ENCODE peak calls at places on chromosomes 7 and 10, in eight cellular contexts. M is GM23338; I is AG10803; G is IMR-90; R is cardiac muscle cell; Y is kidney; T is CD4-positive, alpha-beta memory T cell; C is PC-3. L is an unnamed sample.

GRCh38 chr10:119289227-119289925 is 82.0 kb downstream of the GRK5 start:
- DNase-seq in M (no peak), I (no peak), G (no peak), R (no peak), Y (no peak), T (no peak), C (no peak), L (no peak)

GRCh38 chr10:112666070-112666469 is 219.1 kb downstream of the VTI1A start:
- DNase-seq in M (no peak), I (peak), G (no peak), R (no peak), Y (no peak), T (no peak), C (no peak), L (no peak)

GRCh38 chr7:20164420-20165145 is 52.6 kb downstream of the MACC1 start:
- DNase-seq in M (no peak), I (peak), G (no peak), R (peak), Y (no peak), T (no peak), C (no peak), L (no peak)

GRCh38 chr7:78742694-78743093 is 710.8 kb downstream of the MAGI2 start:
- DNase-seq in M (no peak), I (no peak), G (no peak), R (no peak), Y (no peak), T (no peak), C (no peak), L (no peak)

GRCh38 chr10:7484456-7485266 is 73.8 kb upstream of the SFMBT2 start:
- DNase-seq in M (peak), I (no peak), G (no peak), R (no peak), Y (no peak), T (peak), C (no peak), L (no peak)

GRCh38 chr10:79270471-79271246 is 76.6 kb upstream of the PPIF start:
- DNase-seq in M (no peak), I (peak), G (no peak), R (no peak), Y (no peak), T (no peak), C (no peak), L (peak)

GRCh38 chr7:54245046-54245445 is 297.1 kb upstream of the VSTM2A start:
- DNase-seq in M (no peak), I (no peak), G (no peak), R (no peak), Y (no peak), T (no peak), C (no peak), L (no peak)

GRCh38 chr10:20958764-20959163 is 61.7 kb upstream of the NEBL start:
- DNase-seq in M (no peak), I (no peak), G (no peak), R (no peak), Y (no peak), T (no peak), C (no peak), L (no peak)

GRCh38 chr10:1410032-1410431 is 327.3 kb downstream of the ADARB2 start:
- DNase-seq in M (no peak), I (no peak), G (no peak), R (no peak), Y (no peak), T (no peak), C (no peak), L (no peak)

GRCh38 chr7:21966271-21966670 is 20.6 kb upstream of the CDCA7L start:
- DNase-seq in M (no peak), I (no peak), G (no peak), R (no peak), Y (no peak), T (no peak), C (no peak), L (no peak)

GRCh38 chr10:5500910-5501309 is 1.5 kb upstream of the CALML5 start:
- DNase-seq in M (no peak), I (no peak), G (no peak), R (no peak), Y (peak), T (no peak), C (no peak), L (no peak)

GRCh38 chr10:117132751-117133231 is 5.3 kb downstream of the VAX1 start:
- DNase-seq in M (peak), I (no peak), G (no peak), R (no peak), Y (no peak), T (no peak), C (no peak), L (no peak)

GRCh38 chr7:149559711-149560110 is 62.1 kb upstream of the ZNF746 start:
- DNase-seq in M (no peak), I (peak), G (peak), R (peak), Y (no peak), T (no peak), C (peak), L (no peak)

GRCh38 chr7:88278881-88279280 is 27.8 kb downstream of the STEAP4 start:
- DNase-seq in M (no peak), I (no peak), G (no peak), R (peak), Y (no peak), T (no peak), C (no peak), L (no peak)

GRCh38 chr7:64463636-64464375 is 99.1 kb downstream of the ZNF680 start:
- DNase-seq in M (no peak), I (peak), G (peak), R (peak), Y (peak), T (peak), C (peak), L (peak)

GRCh38 chr10:124323145-124323725 is 95.5 kb downstream of the OAT start:
- DNase-seq in M (no peak), I (peak), G (no peak), R (peak), Y (no peak), T (no peak), C (no peak), L (no peak)

GRCh38 chr10:31000071-31000787 is 31.4 kb downstream of the ZNF438 start:
- DNase-seq in M (no peak), I (no peak), G (no peak), R (peak), Y (no peak), T (no peak), C (no peak), L (no peak)

GRCh38 chr10:26528715-26529393 is 90.7 kb downstream of the APBB1IP start:
- DNase-seq in M (no peak), I (no peak), G (no peak), R (no peak), Y (no peak), T (no peak), C (no peak), L (no peak)

GRCh38 chr7:151756866-151757265 is 120.0 kb downstream of the PRKAG2 start:
- DNase-seq in M (no peak), I (no peak), G (no peak), R (no peak), Y (peak), T (no peak), C (no peak), L (no peak)

GRCh38 chr7:786472-787255 is 45.6 kb upstream of the SUN1 start:
- DNase-seq in M (peak), I (peak), G (peak), R (peak), Y (peak), T (peak), C (peak), L (peak)

GRCh38 chr10:623477-624311 is 65.8 kb downstream of the DIP2C start:
- DNase-seq in M (no peak), I (no peak), G (no peak), R (no peak), Y (peak), T (no peak), C (no peak), L (no peak)

GRCh38 chr7:117118579-117119180 is 165.4 kb downstream of the ST7 start:
- DNase-seq in M (peak), I (no peak), G (no peak), R (no peak), Y (no peak), T (no peak), C (no peak), L (no peak)

GRCh38 chr10:100209303-100209702 is 20.1 kb downstream of the CHUK start:
- DNase-seq in M (peak), I (peak), G (peak), R (peak), Y (no peak), T (no peak), C (no peak), L (no peak)

GRCh38 chr10:93565421-93565820 is 1.0 kb upstream of the FFAR4 start:
- DNase-seq in M (no peak), I (no peak), G (no peak), R (no peak), Y (no peak), T (no peak), C (no peak), L (peak)
- H3K4me3 ChIP-seq in M (no peak), I (no peak), G (no peak), R (no peak), Y (no peak), T (no peak), C (no peak), L (no peak)

GRCh38 chr10:17808971-17809841 is at the start of gene MRC1:
- DNase-seq in M (no peak), I (no peak), G (no peak), R (no peak), Y (peak), T (no peak), C (no peak), L (peak)
- H3K4me3 ChIP-seq in M (no peak), I (no peak), G (no peak), R (no peak), Y (no peak), T (no peak), C (no peak), L (peak)

GRCh38 chr10:22647244-22647643 is 67.1 kb downstream of the PIP4K2A start:
- DNase-seq in M (no peak), I (no peak), G (no peak), R (no peak), Y (no peak), T (no peak), C (no peak), L (no peak)

GRCh38 chr10:22649977-22650376 is 64.4 kb downstream of the PIP4K2A start:
- DNase-seq in M (no peak), I (no peak), G (no peak), R (no peak), Y (no peak), T (no peak), C (no peak), L (no peak)

GRCh38 chr10:22651276-22651980 is 63.0 kb downstream of the PIP4K2A start:
- DNase-seq in M (no peak), I (no peak), G (no peak), R (no peak), Y (no peak), T (no peak), C (no peak), L (peak)

GRCh38 chr10:22648547-22648961 is 65.8 kb downstream of the PIP4K2A start:
- DNase-seq in M (no peak), I (peak), G (peak), R (peak), Y (no peak), T (no peak), C (no peak), L (no peak)

GRCh38 chr10:22649390-22649841 is 65.0 kb downstream of the PIP4K2A start:
- DNase-seq in M (no peak), I (no peak), G (no peak), R (no peak), Y (no peak), T (peak), C (no peak), L (no peak)
- H3K4me3 ChIP-seq in M (no peak), I (no peak), G (no peak), R (no peak), Y (no peak), T (peak), C (no peak), L (no peak)

GRCh38 chr10:70346155-70346554 is 36.3 kb downstream of the LRRC20 start:
- DNase-seq in M (no peak), I (no peak), G (no peak), R (no peak), Y (no peak), T (no peak), C (no peak), L (no peak)

GRCh38 chr10:70350501-70350900 is 31.9 kb downstream of the LRRC20 start:
- DNase-seq in M (no peak), I (no peak), G (no peak), R (no peak), Y (no peak), T (no peak), C (no peak), L (no peak)

GRCh38 chr10:70344144-70344543 is 38.3 kb downstream of the LRRC20 start:
- DNase-seq in M (no peak), I (no peak), G (no peak), R (no peak), Y (no peak), T (no peak), C (no peak), L (no peak)

GRCh38 chr10:70348228-70348850 is 34.1 kb downstream of the LRRC20 start:
- DNase-seq in M (peak), I (peak), G (no peak), R (peak), Y (no peak), T (no peak), C (peak), L (no peak)

GRCh38 chr10:70347321-70347720 is 35.1 kb downstream of the LRRC20 start:
- DNase-seq in M (no peak), I (no peak), G (no peak), R (no peak), Y (no peak), T (no peak), C (no peak), L (no peak)
- H3K4me3 ChIP-seq in M (no peak), I (no peak), G (no peak), R (no peak), Y (no peak), T (no peak), C (no peak), L (no peak)

GRCh38 chr10:22579826-22580225 is 134.6 kb downstream of the PIP4K2A start:
- DNase-seq in M (no peak), I (no peak), G (no peak), R (no peak), Y (no peak), T (no peak), C (no peak), L (no peak)

GRCh38 chr10:22580711-22581110 is 133.7 kb downstream of the PIP4K2A start:
- DNase-seq in M (no peak), I (no peak), G (no peak), R (no peak), Y (no peak), T (no peak), C (no peak), L (no peak)

GRCh38 chr10:22583683-22584082 is 130.7 kb downstream of the PIP4K2A start:
- DNase-seq in M (no peak), I (no peak), G (no peak), R (no peak), Y (no peak), T (no peak), C (no peak), L (no peak)

GRCh38 chr10:22581453-22581852 is 132.9 kb downstream of the PIP4K2A start:
- DNase-seq in M (no peak), I (no peak), G (no peak), R (no peak), Y (no peak), T (no peak), C (no peak), L (no peak)
- H3K4me3 ChIP-seq in M (no peak), I (no peak), G (no peak), R (no peak), Y (no peak), T (no peak), C (no peak), L (no peak)

DNA sequence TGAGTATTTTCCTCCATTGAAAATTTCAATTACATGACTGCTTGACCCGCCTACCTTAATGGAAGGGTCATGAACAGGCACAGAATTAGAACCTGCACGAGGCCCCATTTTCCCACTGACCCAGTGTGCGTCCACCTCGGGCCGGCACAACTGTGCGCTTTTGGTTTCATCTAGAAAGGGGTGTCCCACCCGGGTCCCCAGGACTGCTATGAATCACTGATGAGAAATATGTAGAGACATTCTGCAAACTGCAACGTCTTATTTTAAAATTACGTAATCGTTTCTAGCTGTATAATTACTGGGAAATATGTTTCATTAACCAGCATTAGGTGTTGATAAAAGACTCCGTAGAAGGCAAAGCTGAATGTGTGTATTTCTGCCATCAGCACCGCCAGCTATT is 562.0 kb downstream of the DNAJB6 start:
- DNase-seq in M (no peak), I (no peak), G (no peak), R (no peak), Y (no peak), T (no peak), C (no peak), L (no peak)
- H3K4me3 ChIP-seq in M (no peak), I (no peak), G (no peak), R (no peak), Y (no peak), T (no peak), C (no peak), L (no peak)

DNA sequence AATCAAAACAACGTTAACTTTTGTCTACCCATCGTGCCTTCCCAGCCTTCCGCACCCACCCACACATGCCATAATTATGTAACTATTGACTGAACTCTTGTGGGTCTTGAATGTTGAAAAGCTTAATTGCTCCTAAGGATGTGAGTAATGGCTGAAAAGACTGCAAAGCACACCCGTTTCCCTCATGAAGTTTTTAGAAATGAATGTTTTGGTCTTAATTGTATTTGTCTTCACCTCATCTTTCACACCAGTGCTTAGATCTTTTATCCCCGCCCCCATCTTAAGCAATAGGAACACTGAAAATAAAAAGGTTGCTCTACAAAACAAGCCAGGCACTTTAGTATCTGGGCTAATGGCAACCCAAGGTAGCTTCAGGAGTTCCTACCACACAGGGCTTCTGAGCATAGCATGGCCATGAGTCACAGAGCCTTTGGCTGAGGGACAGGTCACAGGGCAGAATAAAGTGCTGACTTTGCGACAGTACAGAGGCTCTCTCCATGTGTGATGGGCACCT is 690.5 kb downstream of the PARD3 start:
- DNase-seq in M (no peak), I (peak), G (peak), R (peak), Y (no peak), T (no peak), C (peak), L (no peak)
- H3K4me3 ChIP-seq in M (no peak), I (no peak), G (no peak), R (no peak), Y (no peak), T (no peak), C (peak), L (no peak)

DNA sequence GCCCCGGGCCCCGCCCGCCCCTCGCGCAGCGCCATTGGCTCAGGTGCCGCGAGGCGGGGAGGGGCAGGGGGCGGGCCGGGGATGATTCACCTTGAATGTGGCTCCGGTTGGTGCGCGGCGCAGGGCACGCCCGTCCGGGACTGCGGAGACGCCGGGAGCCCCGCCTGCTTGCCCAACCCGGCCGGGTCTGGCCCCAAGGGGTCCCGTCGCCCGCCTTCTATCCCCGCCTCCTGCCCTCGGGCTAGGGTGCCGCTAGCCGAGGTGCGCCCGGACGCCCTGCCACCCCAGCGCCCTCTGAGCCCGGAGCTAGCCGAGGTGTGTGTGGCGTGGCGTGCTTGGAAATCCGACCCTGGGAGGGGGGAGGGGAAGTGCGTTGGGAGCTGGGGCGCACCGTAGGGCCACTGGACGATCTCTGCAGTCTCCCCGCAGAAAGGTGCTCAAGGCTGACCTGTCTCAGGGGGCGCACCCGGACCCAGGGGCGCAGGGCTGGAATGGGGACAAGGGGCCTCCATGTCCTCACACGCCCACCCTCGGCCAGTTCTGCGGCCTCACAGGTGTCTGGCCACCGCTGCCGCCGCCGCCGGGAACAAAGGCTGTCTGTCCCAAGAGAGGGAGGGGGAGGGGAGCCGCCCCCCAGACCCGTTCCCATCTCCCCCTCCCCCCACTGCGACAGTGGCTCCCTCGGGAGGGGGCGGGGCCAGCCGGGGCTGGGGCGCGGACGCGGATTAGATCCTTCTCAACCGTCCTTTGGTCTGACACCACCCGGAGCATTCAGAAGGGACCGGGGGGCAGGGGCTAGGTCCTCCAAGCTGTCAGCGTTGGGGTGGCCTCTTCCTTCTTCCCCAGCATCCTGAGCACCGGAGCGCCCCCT is 169.0 kb downstream of the NRF1 start:
- DNase-seq in M (peak), I (no peak), G (no peak), R (no peak), Y (peak), T (peak), C (peak), L (peak)
- H3K4me3 ChIP-seq in M (peak), I (no peak), G (no peak), R (peak), Y (peak), T (peak), C (peak), L (peak)

DNA sequence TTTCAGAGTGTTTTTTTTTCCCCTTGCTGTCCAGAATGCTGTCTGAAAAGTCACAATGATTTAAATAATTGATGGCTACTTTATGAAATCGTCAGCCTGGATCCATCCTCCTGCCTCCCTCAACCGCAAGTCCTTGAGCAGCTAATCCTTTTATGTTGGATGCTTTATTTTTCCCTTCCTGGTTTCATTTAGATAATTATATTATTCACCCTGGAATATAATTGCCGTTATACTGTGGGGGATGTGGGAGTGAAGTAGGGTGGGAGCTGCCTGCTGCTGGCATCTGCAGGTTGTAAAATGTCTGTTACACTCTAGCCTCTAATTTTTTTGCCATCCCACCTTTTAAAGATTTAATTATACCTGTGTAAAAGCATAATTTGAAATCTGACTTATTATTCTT is 290.5 kb upstream of the LRGUK start:
- DNase-seq in M (no peak), I (no peak), G (no peak), R (no peak), Y (no peak), T (no peak), C (no peak), L (no peak)
- H3K4me3 ChIP-seq in M (no peak), I (no peak), G (no peak), R (no peak), Y (no peak), T (no peak), C (no peak), L (no peak)